ENCODE peak calls at places on chromosomes 4 and X, in eight cellular contexts. B is IMR-90, O is HL-60, T is dorsolateral prefrontal cortex, P is GM12878, M is MM.1S, R is ovary, D is hepatocyte. S is an unnamed sample.

GRCh38 chrX:154918060-154918483 is 31.9 kb downstream of the F8A1 start:
- DNase-seq in B (peak), O (peak), T (no peak), P (peak), M (peak), R (peak), D (peak), S (no peak)

GRCh38 chr4:122700178-122700725 is 32.3 kb upstream of the BBS12 start:
- DNase-seq in B (peak), O (no peak), T (no peak), P (no peak), M (no peak), R (peak), D (peak), S (no peak)

GRCh38 chr4:30757357-30757756 is 37.2 kb downstream of the PCDH7 start:
- DNase-seq in B (peak), O (no peak), T (no peak), P (no peak), M (no peak), R (no peak), D (peak), S (no peak)

GRCh38 chrX:68807818-68808217 is 21.0 kb upstream of the EFNB1 start:
- DNase-seq in B (no peak), O (no peak), T (no peak), P (no peak), M (no peak), R (no peak), D (peak), S (no peak)

GRCh38 chr4:667545-667925 is 6.5 kb downstream of the ATP5ME start:
- DNase-seq in B (no peak), O (no peak), T (no peak), P (no peak), M (no peak), R (no peak), D (no peak), S (no peak)

GRCh38 chr4:100269446-100269845 is 79.2 kb upstream of the DDIT4L start:
- DNase-seq in B (no peak), O (no peak), T (no peak), P (no peak), M (no peak), R (no peak), D (no peak), S (no peak)

GRCh38 chrX:34563809-34564208 is 93.3 kb downstream of the TMEM47 start:
- DNase-seq in B (no peak), O (no peak), T (no peak), P (no peak), M (no peak), R (no peak), D (no peak), S (no peak)

GRCh38 chr4:96972920-96973319 is 1133.0 kb downstream of the PDHA2 start:
- DNase-seq in B (no peak), O (no peak), T (no peak), P (no peak), M (no peak), R (no peak), D (no peak), S (no peak)

GRCh38 chr4:122798101-122798500 is 28.5 kb upstream of the FGF2 start:
- DNase-seq in B (peak), O (no peak), T (no peak), P (no peak), M (peak), R (peak), D (peak), S (no peak)

GRCh38 chr4:7987148-7987989 is 47.7 kb upstream of the AFAP1 start:
- DNase-seq in B (peak), O (peak), T (peak), P (peak), M (peak), R (peak), D (peak), S (peak)

GRCh38 chr4:48913346-48913745 is 6.8 kb upstream of the OCIAD2 start:
- DNase-seq in B (peak), O (no peak), T (peak), P (no peak), M (no peak), R (no peak), D (no peak), S (no peak)

GRCh38 chr4:37549003-37549402 is 137.2 kb downstream of the RELL1 start:
- DNase-seq in B (peak), O (no peak), T (no peak), P (no peak), M (no peak), R (no peak), D (no peak), S (no peak)

GRCh38 chrX:13364230-13364629 is 44.4 kb upstream of the ATXN3L start:
- DNase-seq in B (no peak), O (no peak), T (no peak), P (no peak), M (no peak), R (no peak), D (no peak), S (no peak)

GRCh38 chr4:78410651-78411050 is 140.9 kb upstream of the ANXA3 start:
- DNase-seq in B (no peak), O (no peak), T (no peak), P (no peak), M (no peak), R (no peak), D (no peak), S (no peak)

GRCh38 chr4:127446309-127446708 is 186.4 kb upstream of the INTU start:
- DNase-seq in B (no peak), O (no peak), T (no peak), P (no peak), M (no peak), R (no peak), D (no peak), S (no peak)

GRCh38 chrX:149512225-149512885 is 7.2 kb upstream of the IDS start:
- DNase-seq in B (peak), O (peak), T (peak), P (peak), M (peak), R (no peak), D (peak), S (no peak)

GRCh38 chrX:120726294-120726693 is 96.4 kb upstream of the C1GALT1C1 start:
- DNase-seq in B (no peak), O (peak), T (no peak), P (peak), M (peak), R (no peak), D (no peak), S (peak)

GRCh38 chr4:186840771-186841301 is 117.2 kb upstream of the FAT1 start:
- DNase-seq in B (no peak), O (no peak), T (no peak), P (no peak), M (no peak), R (peak), D (no peak), S (no peak)

GRCh38 chr4:76806336-76806735 is 91.6 kb downstream of the SOWAHB start:
- DNase-seq in B (peak), O (no peak), T (no peak), P (no peak), M (no peak), R (no peak), D (no peak), S (no peak)

GRCh38 chrX:119095936-119096335 is 23.1 kb downstream of the CT47C1 start:
- DNase-seq in B (no peak), O (no peak), T (no peak), P (no peak), M (no peak), R (no peak), D (no peak), S (no peak)

GRCh38 chr4:92198711-92199110 is 105.1 kb upstream of the GRID2 start:
- DNase-seq in B (peak), O (no peak), T (no peak), P (no peak), M (no peak), R (no peak), D (no peak), S (no peak)

GRCh38 chr4:2745981-2746806 is 9.9 kb downstream of the TNIP2 start:
- DNase-seq in B (peak), O (no peak), T (no peak), P (peak), M (peak), R (no peak), D (peak), S (peak)

GRCh38 chr4:118942465-118942864 is 53.8 kb downstream of the SYNPO2 start:
- DNase-seq in B (peak), O (peak), T (no peak), P (no peak), M (no peak), R (no peak), D (no peak), S (no peak)

GRCh38 chr4:184765473-184766346 is 31.8 kb upstream of the CENPU start:
- DNase-seq in B (no peak), O (no peak), T (no peak), P (no peak), M (no peak), R (no peak), D (no peak), S (no peak)

GRCh38 chr4:185086053-185086452 is 57.0 kb upstream of the SLC25A4 start:
- DNase-seq in B (no peak), O (no peak), T (no peak), P (no peak), M (no peak), R (no peak), D (no peak), S (no peak)

GRCh38 chrX:3532571-3532970 is 180.9 kb downstream of the PRKX start:
- DNase-seq in B (no peak), O (no peak), T (no peak), P (no peak), M (no peak), R (no peak), D (no peak), S (no peak)

GRCh38 chr4:113350576-113350975 is 301.1 kb downstream of the ANK2 start:
- DNase-seq in B (no peak), O (no peak), T (no peak), P (peak), M (peak), R (no peak), D (no peak), S (no peak)

GRCh38 chr4:113356452-113356851 is 307.0 kb downstream of the ANK2 start:
- DNase-seq in B (no peak), O (no peak), T (no peak), P (no peak), M (no peak), R (no peak), D (no peak), S (no peak)

GRCh38 chr4:113358784-113359183 is 309.3 kb downstream of the ANK2 start:
- DNase-seq in B (no peak), O (no peak), T (no peak), P (no peak), M (no peak), R (no peak), D (no peak), S (no peak)

DNA sequence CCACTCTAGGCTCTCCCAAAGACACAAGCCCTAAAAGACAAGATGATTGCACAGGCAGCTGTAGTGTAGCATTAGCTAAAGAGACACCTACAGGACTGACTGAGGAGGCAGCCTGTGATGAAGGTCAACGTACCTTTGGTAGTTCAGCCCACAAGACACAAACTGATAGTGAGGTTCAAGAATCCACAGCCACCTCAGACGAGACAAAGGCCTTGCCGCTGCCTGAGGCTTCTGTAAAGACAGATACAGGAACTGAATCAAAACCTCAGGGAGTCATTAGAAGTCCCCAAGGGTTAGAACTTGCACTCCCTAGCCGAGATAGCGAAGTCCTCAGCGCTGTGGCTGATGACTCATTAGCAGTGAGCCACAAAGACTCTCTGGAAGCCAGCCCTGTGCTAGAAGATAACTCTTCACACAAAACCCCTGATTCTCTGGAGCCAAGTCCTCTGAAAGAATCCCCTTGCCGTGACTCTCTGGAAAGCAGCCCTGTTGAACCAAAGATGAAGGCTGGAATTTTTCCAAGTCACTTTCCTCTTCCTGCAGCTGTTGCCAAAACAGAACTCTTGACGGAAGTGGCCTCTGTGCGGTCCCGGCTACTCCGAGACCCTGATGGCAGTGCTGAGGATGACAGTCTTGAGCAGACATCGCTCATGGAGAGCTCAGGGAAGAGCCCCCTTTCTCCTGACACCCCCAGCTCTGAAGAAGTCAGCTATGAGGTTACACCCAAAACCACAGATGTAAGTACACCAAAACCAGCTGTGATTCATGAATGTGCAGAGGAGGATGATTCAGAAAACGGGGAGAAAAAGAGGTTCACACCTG is 306.3 kb downstream of the ANK2 start:
- DNase-seq in B (peak), O (peak), T (no peak), P (peak), M (peak), R (no peak), D (peak), S (peak)
- H3K4me3 ChIP-seq in B (no peak), O (no peak), T (no peak), P (peak), M (no peak), R (no peak), D (no peak), S (no peak)

GRCh38 chr4:180150818-180151217 is 2092.4 kb upstream of the TENM3 start:
- DNase-seq in B (peak), O (no peak), T (no peak), P (no peak), M (peak), R (no peak), D (no peak), S (no peak)
- TF ChIP-seq CTCF in B (peak), O (peak), T (peak), P (peak), M (peak), R (no peak), D (peak), S (peak)

DNA sequence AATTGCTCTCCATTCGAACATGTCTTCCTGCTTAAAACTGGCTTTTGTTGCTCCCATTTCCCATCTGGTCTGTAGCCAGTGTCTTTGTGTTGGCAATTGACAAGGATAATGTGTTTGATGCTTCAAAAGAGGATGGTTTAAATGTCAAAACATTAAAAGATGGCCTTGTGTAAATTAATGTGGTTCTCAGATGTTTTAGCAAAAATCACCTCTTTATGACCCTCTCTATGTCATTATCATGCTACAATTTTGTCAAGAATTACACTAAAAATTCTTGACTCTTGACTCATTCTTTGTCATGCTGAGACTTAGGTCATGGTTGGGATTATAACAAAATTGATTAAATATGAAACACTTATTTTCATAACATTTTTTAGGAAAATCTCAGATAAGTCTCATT is 47.4 kb downstream of the TMEM131L start:
- DNase-seq in B (peak), O (no peak), T (no peak), P (no peak), M (no peak), R (no peak), D (no peak), S (no peak)
- H3K4me3 ChIP-seq in B (no peak), O (no peak), T (no peak), P (no peak), M (no peak), R (no peak), D (no peak), S (no peak)

DNA sequence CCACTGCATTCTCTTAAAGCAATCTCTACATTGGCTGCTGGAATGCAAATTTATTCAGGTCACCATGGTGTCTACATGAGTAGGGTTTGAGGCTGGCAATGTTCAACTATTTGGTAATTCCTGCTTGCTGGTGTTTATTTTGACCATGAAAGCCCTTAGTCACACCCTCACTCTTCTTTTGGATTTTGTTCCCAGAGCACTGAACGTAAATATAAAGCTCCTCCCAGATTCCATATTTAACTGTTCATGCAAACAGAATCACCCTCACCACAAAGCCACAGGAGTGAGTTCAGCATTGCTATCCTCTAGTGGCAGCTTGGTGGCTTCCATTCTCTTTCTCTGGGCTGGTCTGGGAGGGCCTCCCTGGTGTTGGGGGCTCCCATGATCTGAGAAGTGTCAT is 82.8 kb downstream of the LNX1 start:
- DNase-seq in B (peak), O (no peak), T (no peak), P (no peak), M (no peak), R (no peak), D (no peak), S (no peak)
- TF ChIP-seq CTCF in B (peak), O (no peak), T (no peak), P (no peak), M (no peak), R (no peak), D (no peak), S (no peak)

DNA sequence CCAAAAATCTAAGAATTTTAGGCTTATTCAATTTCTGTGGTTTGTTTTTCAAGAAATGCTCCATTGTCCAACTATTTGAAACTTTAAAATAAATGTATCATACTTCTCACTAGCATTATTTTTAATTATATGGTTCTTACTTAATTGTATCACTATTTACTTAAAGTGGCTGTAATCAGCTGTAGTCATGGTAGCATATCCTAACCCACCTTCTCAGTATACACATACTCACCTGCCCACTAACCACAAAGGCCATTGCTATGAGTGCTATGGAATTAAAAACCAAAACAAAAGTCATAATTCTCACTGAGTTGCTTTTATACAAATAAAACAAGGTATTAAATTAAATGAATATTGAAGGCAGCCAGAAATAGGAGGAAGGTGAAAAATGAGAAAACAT is 5.0 kb downstream of the FBXO8 start:
- DNase-seq in B (no peak), O (no peak), T (no peak), P (no peak), M (no peak), R (no peak), D (no peak), S (no peak)
- H3K4me3 ChIP-seq in B (no peak), O (no peak), T (no peak), P (no peak), M (no peak), R (no peak), D (no peak), S (no peak)

GRCh38 chrX:38282044-38282443 is 45.3 kb downstream of the RPGR start:
- DNase-seq in B (no peak), O (no peak), T (no peak), P (no peak), M (no peak), R (no peak), D (no peak), S (no peak)
- TF ChIP-seq CTCF in B (peak), O (no peak), T (no peak), P (peak), M (no peak), R (no peak), D (peak), S (no peak)